ENCODE peak calls at places on chromosomes 4 and X, in eight cellular contexts. A is esophagus muscularis mucosa, L is stomach, N is OCI-LY7, Y is uterus, Z is lower lobe of right lung, P is SK-N-SH, G is heart right ventricle. E is an unnamed sample.

GRCh38 chr4:102734116-102734515 is 26.7 kb downstream of the MANBA start:
- DNase-seq in L (no peak), P (no peak), N (no peak), Y (no peak), A (peak), Z (no peak), G (no peak), E (no peak)

GRCh38 chr4:164442167-164442566 is 311.8 kb upstream of the SMIM31 start:
- DNase-seq in N (no peak), Y (no peak), Z (no peak), A (no peak), P (no peak), L (no peak), G (no peak), E (no peak)

GRCh38 chr4:76718021-76718420 is 179.9 kb downstream of the SOWAHB start:
- DNase-seq in A (no peak), N (no peak), Y (no peak), L (no peak), G (no peak), P (no peak), Z (no peak), E (no peak)

GRCh38 chr4:188372856-188373255 is 233.6 kb downstream of the TRIML1 start:
- DNase-seq in Y (no peak), N (no peak), P (no peak), Z (no peak), G (no peak), A (no peak), L (no peak), E (no peak)

GRCh38 chrX:14508025-14508690 is 21.2 kb upstream of the GLRA2 start:
- DNase-seq in N (no peak), Z (no peak), P (no peak), G (no peak), L (no peak), Y (no peak), A (no peak), E (no peak)

GRCh38 chrX:74351760-74352159 is 47.8 kb downstream of the ZCCHC13 start:
- DNase-seq in L (no peak), Y (no peak), P (no peak), Z (no peak), N (no peak), G (no peak), A (no peak), E (no peak)

GRCh38 chr4:93394488-93395185 is 433.9 kb upstream of the ATOH1 start:
- DNase-seq in L (no peak), P (no peak), N (no peak), G (no peak), Y (no peak), Z (no peak), A (no peak), E (no peak)

GRCh38 chrX:155293771-155294170 is 29.5 kb upstream of the RAB39B start:
- DNase-seq in L (no peak), G (no peak), A (no peak), P (no peak), N (no peak), Z (no peak), Y (no peak), E (no peak)

GRCh38 chr4:19888587-19888986 is 363.1 kb upstream of the SLIT2 start:
- DNase-seq in L (no peak), G (no peak), P (no peak), Y (no peak), Z (no peak), A (no peak), N (peak), E (no peak)

GRCh38 chr4:142809559-142809958 is 36.5 kb downstream of the INPP4B start:
- DNase-seq in Y (no peak), Z (no peak), N (no peak), A (no peak), L (no peak), G (no peak), P (no peak), E (no peak)

GRCh38 chr4:183657564-183657963 is 1.4 kb downstream of the RWDD4 start:
- DNase-seq in P (no peak), N (peak), A (no peak), Y (no peak), Z (no peak), L (no peak), G (no peak), E (no peak)

GRCh38 chr4:24226018-24226417 is 336.2 kb upstream of the PPARGC1A start:
- DNase-seq in P (no peak), L (no peak), A (no peak), Y (no peak), G (no peak), Z (no peak), N (no peak), E (no peak)

GRCh38 chr4:7285244-7286122 is 93.1 kb downstream of the SORCS2 start:
- DNase-seq in Z (no peak), A (no peak), N (no peak), P (no peak), G (no peak), L (no peak), Y (peak), E (peak)

GRCh38 chr4:171891038-171891437 is 77.8 kb downstream of the GALNTL6 start:
- DNase-seq in P (no peak), Z (no peak), A (no peak), N (no peak), G (no peak), L (no peak), Y (no peak), E (no peak)

GRCh38 chr4:1551211-1551610 is 132.9 kb downstream of the FAM53A start:
- DNase-seq in G (no peak), L (no peak), Y (no peak), A (no peak), Z (no peak), P (no peak), N (no peak), E (no peak)

GRCh38 chr4:182219400-182219799 is 23.8 kb upstream of the TENM3 start:
- DNase-seq in Z (no peak), G (no peak), N (no peak), P (no peak), Y (no peak), L (no peak), A (peak), E (no peak)

GRCh38 chr4:6688879-6689505 is 4.7 kb upstream of the S100P start:
- DNase-seq in G (no peak), Y (no peak), A (no peak), N (no peak), L (peak), P (no peak), Z (no peak), E (no peak)

GRCh38 chrX:281166-281999 is at the start of gene PLCXD1:
- DNase-seq in L (peak), Z (peak), G (no peak), A (no peak), P (peak), Y (peak), N (peak), E (no peak)

GRCh38 chrX:100449696-100450606 is 39.9 kb upstream of the PCDH19 start:
- DNase-seq in Y (no peak), P (no peak), A (no peak), L (no peak), N (no peak), G (peak), Z (no peak), E (no peak)

GRCh38 chrX:54807524-54808108 is at the start of gene MAGED2:
- DNase-seq in L (no peak), N (no peak), Y (peak), Z (no peak), P (peak), A (no peak), G (peak), E (no peak)

GRCh38 chr4:73230865-73231517 is 27.6 kb downstream of the ANKRD17 start:
- DNase-seq in A (no peak), N (no peak), G (no peak), Z (no peak), P (no peak), Y (no peak), L (no peak), E (no peak)

GRCh38 chr4:174408841-174409552 is 113.3 kb downstream of the HPGD start:
- DNase-seq in A (no peak), L (no peak), P (no peak), Y (no peak), N (no peak), Z (no peak), G (no peak), E (no peak)

DNA sequence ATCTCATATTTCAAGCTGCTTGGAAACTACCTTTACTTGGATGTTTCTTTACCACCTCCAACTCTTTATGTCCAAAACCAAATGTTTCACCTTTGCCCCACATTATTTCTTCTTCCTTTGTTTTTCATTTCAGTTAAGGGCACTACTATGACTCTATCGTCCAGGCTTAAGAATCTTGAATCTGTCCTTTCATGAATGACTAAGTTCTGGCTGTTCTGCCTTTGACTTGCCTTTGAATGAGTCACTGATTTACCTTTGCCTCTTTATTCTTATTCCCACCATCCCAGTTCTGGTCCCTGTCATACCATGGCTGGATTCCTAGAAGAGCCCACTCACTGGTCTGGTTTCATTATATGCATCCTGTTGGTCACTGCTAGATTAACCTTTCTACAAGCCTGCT is 30.6 kb upstream of the PLAC1 start:
- DNase-seq in N (no peak), P (no peak), Z (no peak), A (no peak), G (no peak), Y (no peak), L (no peak), E (no peak)
- H3K27ac ChIP-seq in N (no peak), P (peak), Z (no peak), A (no peak), G (no peak), Y (no peak), L (no peak), E (no peak)

GRCh38 chrX:46326161-46326560 is 219.1 kb downstream of the ZNF674 start:
- DNase-seq in N (no peak), Z (no peak), L (no peak), A (no peak), G (no peak), P (no peak), Y (no peak), E (no peak)
- H3K27ac ChIP-seq in N (no peak), Z (peak), L (peak), A (no peak), G (no peak), P (peak), Y (no peak), E (no peak)

DNA sequence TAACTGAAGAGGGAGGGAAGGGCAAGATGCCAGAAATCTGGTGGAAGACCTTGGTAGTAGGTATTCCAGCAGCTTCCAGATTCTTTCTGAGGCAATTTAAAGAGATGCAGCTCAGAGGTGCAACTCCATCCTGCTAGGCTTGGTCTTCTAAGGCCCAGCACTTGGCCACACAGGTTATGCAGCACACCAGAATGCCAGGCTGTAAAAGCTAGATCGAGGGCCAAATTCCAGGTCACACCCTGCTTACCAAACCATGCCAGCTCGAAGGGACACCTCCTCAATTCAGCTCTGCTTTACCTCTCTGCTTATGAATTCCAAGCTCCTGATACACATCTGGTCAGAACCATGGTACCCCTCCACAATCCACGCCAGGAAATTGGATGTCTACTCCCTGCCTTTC is 19.8 kb upstream of the ATXN3L start:
- DNase-seq in Z (no peak), Y (no peak), L (no peak), A (no peak), N (no peak), P (no peak), G (no peak), E (no peak)
- H3K27ac ChIP-seq in Z (no peak), Y (peak), L (no peak), A (no peak), N (no peak), P (peak), G (no peak), E (no peak)

DNA sequence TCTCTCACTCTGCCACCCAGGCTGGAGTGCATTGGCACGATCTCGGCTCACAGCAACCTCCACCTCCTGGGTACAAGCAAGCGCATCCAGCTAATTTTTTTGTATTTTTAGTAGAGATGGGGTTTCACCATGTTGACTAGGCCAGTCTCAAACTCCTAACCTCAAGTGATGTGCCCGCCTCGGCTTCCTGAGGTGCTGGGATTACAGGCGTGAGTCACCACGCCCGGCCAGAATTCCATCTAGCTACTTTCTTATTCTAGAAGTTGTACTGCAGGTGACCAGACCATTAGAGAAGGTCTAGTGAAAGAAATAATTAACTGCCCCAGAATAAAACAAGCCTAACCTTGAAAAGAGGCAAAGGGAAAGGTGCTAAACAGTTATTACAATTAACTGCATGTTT is 2.2 kb downstream of the LRBA start:
- DNase-seq in L (peak), P (no peak), G (no peak), Z (no peak), Y (no peak), N (peak), A (no peak), E (no peak)
- H3K27ac ChIP-seq in L (peak), P (no peak), G (no peak), Z (no peak), Y (no peak), N (peak), A (no peak), E (no peak)

E was measured in substantia nigra.